ENCODE peak calls at places on chromosomes 13 and 19, in five cellular contexts. D is ascending aorta, J is AG04450, M is colonic mucosa, S is thoracic aorta. A is an unnamed sample.

GRCh38 chr19:15379996-15380647 is 535 bp upstream of the AKAP8 start:
- DNase-seq in S (no peak), M (peak), J (no peak), D (no peak), A (peak)

GRCh38 chr13:84366484-84366883 is 484.2 kb upstream of the SLITRK1 start:
- DNase-seq in S (no peak), M (no peak), J (no peak), D (no peak), A (peak)

GRCh38 chr19:14433454-14434156 is 499 bp downstream of the PKN1 start:
- DNase-seq in S (no peak), D (no peak), M (peak), J (no peak), A (no peak)

GRCh38 chr13:41833851-41834250 is 127.1 kb downstream of the VWA8 start:
- DNase-seq in D (no peak), S (no peak), M (no peak), J (no peak), A (peak)

GRCh38 chr19:46466536-46467199 is 4.7 kb downstream of the PNMA8A start:
- DNase-seq in D (no peak), S (no peak), M (no peak), J (peak), A (peak)

GRCh38 chr13:44879452-44880058 is 109.7 kb downstream of the NUFIP1 start:
- DNase-seq in S (no peak), D (no peak), J (no peak), M (peak), A (peak)

GRCh38 chr13:36163809-36164308 is 32.7 kb upstream of the DCLK1 start:
- DNase-seq in D (peak), S (no peak), M (peak), J (peak), A (peak)

GRCh38 chr19:4064551-4065260 is 2.0 kb downstream of the ZBTB7A start:
- DNase-seq in M (peak), J (no peak), D (no peak), S (no peak), A (no peak)

GRCh38 chr13:65600702-65601101 is 1629.4 kb downstream of the PCDH9 start:
- DNase-seq in S (no peak), D (no peak), M (no peak), J (peak), A (peak)

GRCh38 chr19:49929611-49930482 is 543 bp upstream of the NUP62 start:
- DNase-seq in D (peak), J (peak), M (peak), S (peak), A (peak)
- H3K4me3 ChIP-seq in D (peak), J (peak), M (peak), S (peak), A (peak)

DNA sequence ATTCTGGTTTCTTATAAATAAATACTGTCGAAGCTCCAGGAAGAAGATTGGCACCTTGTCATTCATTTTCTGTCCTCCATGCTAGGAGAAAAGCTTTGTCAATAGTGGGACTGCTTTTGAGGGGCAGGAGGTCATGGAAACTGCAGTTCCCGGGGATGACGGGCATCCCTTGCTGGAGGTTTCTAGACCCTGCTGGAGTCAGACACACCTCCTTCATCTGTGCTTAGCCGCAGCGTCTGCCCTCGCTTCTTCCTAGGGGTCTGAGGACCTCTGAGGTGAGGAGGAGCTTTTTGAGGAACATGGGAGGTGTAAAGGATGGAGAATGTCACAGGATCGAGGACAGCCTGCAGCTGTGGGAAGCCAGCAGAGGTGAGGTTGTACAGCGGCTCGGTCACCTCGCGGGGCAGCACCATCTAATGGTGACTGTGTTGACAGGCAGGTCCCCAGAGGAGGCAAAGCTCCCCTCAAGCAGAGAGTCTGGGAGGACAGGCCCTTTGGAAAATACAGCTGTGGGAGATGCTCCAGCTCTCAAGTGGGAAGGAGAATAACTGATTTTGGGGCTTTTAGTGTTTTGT is 172.7 kb upstream of the RNF113B start:
- DNase-seq in S (no peak), J (no peak), M (no peak), D (no peak), A (no peak)
- TF ChIP-seq CTCF in S (no peak), J (no peak), M (no peak), D (no peak), A (peak)

GRCh38 chr13:40120288-40120687 is 464.8 kb downstream of the COG6 start:
- DNase-seq in M (no peak), J (no peak), S (no peak), D (no peak), A (peak)
- H3K4me3 ChIP-seq in M (no peak), J (no peak), S (peak), D (no peak), A (no peak)

GRCh38 chr13:97588993-97589392 is 155.0 kb downstream of the RAP2A start:
- DNase-seq in S (no peak), M (no peak), D (no peak), J (no peak), A (no peak)
- TF ChIP-seq CTCF in S (no peak), M (no peak), D (no peak), J (no peak), A (no peak)

GRCh38 chr13:80835902-80836301 is 495.0 kb upstream of the SPRY2 start:
- DNase-seq in S (no peak), M (no peak), D (no peak), J (no peak), A (no peak)

GRCh38 chr13:80840313-80840976 is 499.5 kb upstream of the SPRY2 start:
- DNase-seq in M (no peak), J (no peak), S (no peak), D (no peak), A (peak)

DNA sequence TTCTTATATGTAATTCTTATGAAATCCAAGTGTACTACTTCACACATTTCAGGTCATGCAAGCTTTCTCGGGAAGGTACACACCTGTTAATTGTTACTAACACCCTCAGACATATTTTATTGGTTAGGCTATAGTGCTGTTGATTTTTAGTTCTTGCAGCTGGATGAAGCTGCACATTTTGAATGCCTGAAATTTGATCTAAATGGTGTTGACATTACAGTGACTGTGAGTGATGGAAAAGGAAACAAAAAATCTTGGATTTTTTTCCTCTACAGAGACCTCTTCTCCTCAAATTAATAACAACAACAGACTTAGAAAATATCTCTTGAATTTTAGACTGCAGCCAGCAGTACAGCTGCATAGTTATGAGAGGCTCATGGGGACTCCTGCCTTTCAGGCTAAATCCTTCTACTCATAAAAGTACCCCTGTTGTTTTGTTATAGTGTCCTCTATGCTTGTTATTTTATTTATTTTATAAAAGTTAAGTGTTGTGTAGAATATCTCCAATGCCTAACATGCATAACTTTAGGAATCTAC is 500.5 kb upstream of the SPRY2 start:
- DNase-seq in M (no peak), J (no peak), D (no peak), S (no peak), A (no peak)
- H3K4me3 ChIP-seq in M (no peak), J (no peak), D (no peak), S (no peak), A (no peak)

GRCh38 chr13:26253787-26254582 is at the start of gene CDK8:
- DNase-seq in M (peak), S (peak), J (peak), D (peak), A (peak)
- TF ChIP-seq CTCF in M (no peak), S (no peak), J (no peak), D (no peak), A (no peak)

GRCh38 chr13:81493144-81493543 is 1152.2 kb upstream of the SPRY2 start:
- DNase-seq in S (no peak), D (no peak), M (no peak), J (no peak), A (no peak)

GRCh38 chr13:81498969-81499368 is 1158.0 kb upstream of the SPRY2 start:
- DNase-seq in D (no peak), M (no peak), J (no peak), S (no peak), A (no peak)
- H3K4me3 ChIP-seq in D (no peak), M (no peak), J (no peak), S (no peak), A (no peak)